ENCODE peak calls at places on chromosomes 11 and 22, in five cellular contexts. V is K562, S is cardiac muscle cell, C is GM12865, O is Caco-2. U is an unnamed sample.

GRCh38 chr11:43930868-43931716 is 11.3 kb upstream of the C11orf96 start:
- DNase-seq in V (no peak), S (peak), C (no peak), O (no peak), U (no peak)

GRCh38 chr11:44863231-44863630 is 87.5 kb downstream of the TP53I11 start:
- DNase-seq in V (no peak), S (no peak), C (no peak), O (no peak), U (no peak)

GRCh38 chr11:831132-831864 is 1.5 kb upstream of the CD151 start:
- DNase-seq in V (no peak), S (no peak), C (no peak), O (no peak), U (no peak)

GRCh38 chr11:93444671-93445073 is 98.5 kb downstream of the SMCO4 start:
- DNase-seq in V (no peak), S (peak), C (no peak), O (peak), U (no peak)

GRCh38 chr11:34633990-34634725 is 13.3 kb downstream of the EHF start:
- DNase-seq in V (no peak), S (peak), C (peak), O (no peak), U (no peak)

GRCh38 chr11:35271031-35271430 is 132.1 kb downstream of the CD44 start:
- DNase-seq in V (no peak), S (no peak), C (no peak), O (no peak), U (no peak)

GRCh38 chr11:122365545-122366380 is 249.7 kb upstream of the BLID start:
- DNase-seq in V (no peak), S (no peak), C (no peak), O (no peak), U (no peak)

GRCh38 chr11:72821221-72821919 is 7.2 kb downstream of the ATG16L2 start:
- DNase-seq in V (peak), S (no peak), C (peak), O (no peak), U (no peak)

GRCh38 chr22:45170001-45170466 is 6.3 kb downstream of the NUP50 start:
- DNase-seq in V (peak), S (peak), C (no peak), O (peak), U (no peak)

GRCh38 chr22:50734343-50734771 is 3.6 kb upstream of the ACR start:
- DNase-seq in V (no peak), S (no peak), C (no peak), O (no peak), U (no peak)

GRCh38 chr11:1292644-1293618 is 16.5 kb downstream of the TOLLIP start:
- DNase-seq in V (no peak), S (no peak), C (no peak), O (no peak), U (no peak)

GRCh38 chr11:43366597-43367121 is 7.9 kb downstream of the TTC17 start:
- DNase-seq in V (peak), S (no peak), C (peak), O (no peak), U (no peak)

GRCh38 chr11:75626692-75627536 is 41.9 kb downstream of the MAP6 start:
- DNase-seq in V (no peak), S (no peak), C (no peak), O (no peak), U (no peak)

GRCh38 chr22:20940178-20940790 is 23.1 kb downstream of the CRKL start:
- DNase-seq in V (peak), S (no peak), C (no peak), O (no peak), U (no peak)

GRCh38 chr11:119845756-119846155 is 116.8 kb upstream of the NECTIN1 start:
- DNase-seq in V (no peak), S (no peak), C (no peak), O (peak), U (no peak)

GRCh38 chr11:105609341-105609781 is 512 bp upstream of the GRIA4 start:
- DNase-seq in V (peak), S (peak), C (peak), O (peak), U (peak)

GRCh38 chr11:119786431-119787073 is 57.6 kb upstream of the NECTIN1 start:
- DNase-seq in V (no peak), S (no peak), C (peak), O (no peak), U (no peak)

GRCh38 chr11:107696140-107696539 is 15.7 kb downstream of the SLN start:
- DNase-seq in V (no peak), S (peak), C (no peak), O (no peak), U (no peak)

GRCh38 chr11:79100093-79100704 is 340.6 kb downstream of the TENM4 start:
- DNase-seq in V (peak), S (peak), C (peak), O (peak), U (peak)

GRCh38 chr11:114082415-114082748 is 22.9 kb downstream of the ZBTB16 start:
- DNase-seq in V (peak), S (peak), C (no peak), O (peak), U (no peak)

GRCh38 chr11:6900327-6900999 is 8.2 kb upstream of the OR2D2 start:
- DNase-seq in V (no peak), S (no peak), C (no peak), O (no peak), U (no peak)

GRCh38 chr11:2089536-2090165 is 49.5 kb downstream of the IGF2 start:
- DNase-seq in V (peak), S (peak), C (peak), O (peak), U (peak)

GRCh38 chr11:76678316-76678715 is 7.8 kb upstream of the LRRC32 start:
- DNase-seq in V (no peak), S (no peak), C (no peak), O (no peak), U (no peak)
- TF ChIP-seq CTCF in V (no peak), S (no peak), C (no peak), O (no peak), U (no peak)

GRCh38 chr11:65496304-65497140 is 2.3 kb upstream of the MALAT1 start:
- DNase-seq in V (no peak), S (peak), C (peak), O (no peak), U (no peak)

GRCh38 chr11:65498977-65499712 is at the start of gene MALAT1:
- DNase-seq in V (peak), S (peak), C (peak), O (peak), U (peak)

GRCh38 chr11:65498042-65498726 is 661 bp upstream of the MALAT1 start:
- DNase-seq in V (no peak), S (peak), C (peak), O (peak), U (no peak)

GRCh38 chr11:65498727-65498976 is 193 bp upstream of the MALAT1 start:
- DNase-seq in V (no peak), S (no peak), C (no peak), O (no peak), U (no peak)

DNA sequence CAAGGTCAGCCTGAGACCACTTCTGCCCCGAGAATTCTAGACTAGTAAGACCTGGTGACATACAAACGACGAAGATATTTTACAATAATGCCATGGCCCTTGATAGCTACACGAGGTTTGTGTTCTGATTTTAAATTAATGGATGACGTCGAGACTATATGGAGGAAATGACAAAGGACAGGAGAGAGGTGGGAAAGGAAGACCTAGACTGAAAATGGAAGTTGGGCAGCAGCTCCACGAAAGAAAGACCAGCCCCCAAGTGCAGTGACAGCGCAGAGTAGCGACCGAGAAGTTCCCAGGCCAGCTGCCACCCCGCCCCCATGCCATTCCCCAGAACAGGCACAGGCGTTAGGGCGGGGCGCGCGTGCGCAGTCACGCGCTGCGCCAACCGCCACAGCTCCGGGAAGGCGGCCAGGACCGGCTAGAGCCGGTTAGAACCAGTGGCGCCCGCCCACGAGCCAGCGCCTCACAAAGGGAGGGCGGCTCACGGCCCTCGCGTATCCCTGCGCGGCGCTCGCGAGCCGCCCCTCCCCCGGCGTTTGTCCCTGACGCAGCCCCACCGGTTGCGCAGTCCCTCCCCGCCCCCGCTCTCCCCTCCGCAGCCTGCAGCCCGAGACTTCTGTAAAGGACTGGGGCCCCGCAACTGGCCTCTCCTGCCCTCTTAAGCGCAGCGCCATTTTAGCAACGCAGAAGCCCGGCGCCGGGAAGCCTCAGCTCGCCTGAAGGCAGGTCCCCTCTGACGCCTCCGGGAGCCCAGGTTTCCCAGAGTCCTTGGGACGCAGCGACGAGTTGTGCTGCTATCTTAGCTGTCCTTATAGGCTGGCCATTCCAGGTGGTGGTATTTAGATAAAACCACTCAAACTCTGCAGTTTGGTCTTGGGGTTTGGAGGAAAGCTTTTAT is 1.5 kb upstream of the MALAT1 start:
- DNase-seq in V (peak), S (peak), C (peak), O (peak), U (peak)
- TF ChIP-seq CTCF in V (no peak), S (peak), C (no peak), O (peak), U (no peak)

GRCh38 chr11:62708423-62709261 is 1.2 kb downstream of the GNG3 start:
- DNase-seq in V (no peak), S (no peak), C (no peak), O (no peak), U (no peak)

GRCh38 chr11:62709262-62710000 is 2.0 kb downstream of the GNG3 start:
- DNase-seq in V (peak), S (peak), C (peak), O (no peak), U (peak)

GRCh38 chr11:62712413-62712812 is 4.9 kb downstream of the GNG3 start:
- DNase-seq in V (no peak), S (no peak), C (no peak), O (no peak), U (no peak)

GRCh38 chr11:62707277-62707771 is at the start of the genes BSCL2 and GNG3:
- DNase-seq in V (peak), S (no peak), C (no peak), O (peak), U (no peak)

GRCh38 chr11:62710001-62710345 is 2.5 kb downstream of the GNG3 start:
- DNase-seq in V (no peak), S (peak), C (peak), O (no peak), U (no peak)
- TF ChIP-seq CTCF in V (no peak), S (no peak), C (no peak), O (no peak), U (no peak)

DNA sequence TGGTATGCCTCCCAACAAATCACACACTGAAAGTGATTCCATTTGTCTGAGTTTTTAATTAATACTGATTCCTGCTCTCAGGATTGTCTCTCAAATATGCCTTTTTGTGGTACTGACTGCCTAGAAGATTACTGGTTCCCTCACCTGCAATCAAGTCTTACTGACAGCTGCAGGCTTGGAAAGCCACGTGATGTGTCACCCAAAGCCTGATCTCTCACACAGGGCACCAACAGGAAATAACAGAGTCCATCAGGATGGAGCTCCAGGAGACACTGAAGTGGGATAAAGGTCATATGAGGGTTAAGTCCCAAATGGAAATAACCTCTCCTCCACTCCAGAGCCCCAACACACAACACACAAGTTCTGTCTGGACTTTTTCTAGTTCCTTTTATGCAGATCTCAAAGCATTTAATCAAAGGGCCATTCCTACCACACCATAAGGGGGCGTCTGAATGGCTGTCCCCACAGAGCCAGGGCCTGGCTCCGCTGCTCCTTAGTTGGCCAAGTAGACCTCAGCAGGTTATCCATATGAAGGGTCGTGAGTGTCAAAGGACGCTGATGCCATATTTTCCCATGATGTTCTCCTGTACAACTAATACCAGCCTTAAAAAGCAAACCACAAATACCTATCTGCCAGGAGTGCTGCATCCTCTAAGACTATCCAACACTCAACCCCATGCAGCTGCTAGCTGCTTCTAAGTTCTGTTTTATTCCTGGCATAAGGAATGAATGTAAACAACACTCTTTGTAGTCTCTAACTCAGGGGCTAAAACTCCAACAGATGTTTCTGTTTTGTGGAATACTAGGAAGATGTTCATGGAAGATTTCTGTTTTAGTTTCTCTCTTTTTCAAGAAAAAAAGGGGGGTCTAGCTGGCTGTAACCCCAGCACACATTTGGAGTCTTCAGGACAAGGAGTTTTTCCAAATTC is 13.0 kb downstream of the SCUBE2 start:
- DNase-seq in V (no peak), S (no peak), C (no peak), O (no peak), U (no peak)
- TF ChIP-seq CTCF in V (peak), S (no peak), C (no peak), O (peak), U (no peak)

DNA sequence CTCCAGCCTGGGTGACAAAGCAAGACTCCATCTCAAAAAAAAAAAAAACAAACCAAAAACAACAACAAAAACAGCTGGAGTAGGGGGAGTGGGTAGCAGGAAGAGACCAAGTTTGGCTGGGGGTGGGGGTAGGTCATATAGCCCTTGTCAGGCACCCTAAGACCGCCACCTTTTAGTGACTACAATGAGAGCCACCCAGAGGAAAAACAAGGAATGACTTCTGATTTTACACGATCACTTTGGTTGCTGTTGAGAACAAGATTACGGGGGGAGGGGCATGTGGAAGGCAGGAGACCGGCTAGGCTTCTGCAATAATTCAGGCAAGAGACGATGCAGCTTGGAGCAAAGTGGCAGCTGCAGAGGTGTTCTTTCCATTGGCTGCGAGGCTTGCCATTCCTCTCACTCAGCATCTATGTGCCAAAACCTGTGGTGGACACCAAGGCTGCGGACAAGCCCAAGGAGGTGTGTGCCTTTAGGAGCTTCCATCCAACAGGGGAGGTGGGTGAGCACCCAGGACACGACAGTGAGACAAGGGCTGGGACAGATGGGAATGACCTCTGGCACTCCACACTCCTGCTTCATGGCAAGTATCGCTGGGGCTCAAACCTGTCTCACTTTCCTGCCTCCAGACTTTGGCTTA is 1.7 kb downstream of the RPS19BP1 start:
- DNase-seq in V (peak), S (peak), C (peak), O (peak), U (peak)
- TF ChIP-seq CTCF in V (peak), S (peak), C (peak), O (peak), U (peak)

GRCh38 chr22:23984430-23984829 is 4.5 kb downstream of the GSTT2 start:
- DNase-seq in V (no peak), S (peak), C (peak), O (peak), U (peak)
- TF ChIP-seq CTCF in V (no peak), S (peak), C (peak), O (peak), U (peak)